ENCODE peak calls at places on chromosomes 4 and X, in four cellular contexts. One of them, this sample, is unnamed.

GRCh38 chr4:2044119-2044485 is 15.0 kb upstream of the NAT8L start:
- DNase-seq in fibroblast of mammary gland: no peak
- DNase-seq in mesothelial cell of epicardium: no peak
- DNase-seq in foreskin fibroblast: no peak
- DNase-seq in this sample: no peak

GRCh38 chr4:25954293-25954904 is 40.4 kb downstream of the SMIM20 start:
- DNase-seq in foreskin fibroblast: no peak
- DNase-seq in mesothelial cell of epicardium: no peak
- DNase-seq in fibroblast of mammary gland: no peak
- DNase-seq in this sample: no peak

GRCh38 chrX:140913802-140914501 is 88.4 kb upstream of the SPANXB1 start:
- DNase-seq in foreskin fibroblast: no peak
- DNase-seq in mesothelial cell of epicardium: no peak
- DNase-seq in fibroblast of mammary gland: no peak
- DNase-seq in this sample: no peak

GRCh38 chrX:67384403-67384802 is 159.4 kb upstream of the AR start:
- DNase-seq in foreskin fibroblast: no peak
- DNase-seq in mesothelial cell of epicardium: no peak
- DNase-seq in fibroblast of mammary gland: no peak
- DNase-seq in this sample: no peak

GRCh38 chrX:137166591-137166990 is 132.8 kb upstream of the GPR101 start:
- DNase-seq in mesothelial cell of epicardium: no peak
- DNase-seq in foreskin fibroblast: no peak
- DNase-seq in fibroblast of mammary gland: no peak
- DNase-seq in this sample: no peak

GRCh38 chrX:3191186-3191585 is 149.9 kb downstream of the ARSF start:
- DNase-seq in fibroblast of mammary gland: peak
- DNase-seq in mesothelial cell of epicardium: no peak
- DNase-seq in foreskin fibroblast: peak
- DNase-seq in this sample: no peak

GRCh38 chr4:94244087-94244828 is 36.6 kb downstream of the SMARCAD1 start:
- DNase-seq in foreskin fibroblast: no peak
- DNase-seq in mesothelial cell of epicardium: no peak
- DNase-seq in fibroblast of mammary gland: no peak
- DNase-seq in this sample: no peak

GRCh38 chr4:158819942-158820786 is 51.3 kb downstream of the FNIP2 start:
- DNase-seq in foreskin fibroblast: no peak
- DNase-seq in fibroblast of mammary gland: no peak
- DNase-seq in mesothelial cell of epicardium: no peak
- DNase-seq in this sample: no peak

GRCh38 chrX:136272325-136272724 is 21.1 kb upstream of the MAP7D3 start:
- DNase-seq in mesothelial cell of epicardium: no peak
- DNase-seq in fibroblast of mammary gland: no peak
- DNase-seq in foreskin fibroblast: peak
- DNase-seq in this sample: no peak

GRCh38 chr4:6109842-6110560 is 90.3 kb downstream of the JAKMIP1 start:
- DNase-seq in foreskin fibroblast: no peak
- DNase-seq in fibroblast of mammary gland: no peak
- DNase-seq in mesothelial cell of epicardium: no peak
- DNase-seq in this sample: no peak

GRCh38 chr4:99202536-99202935 is 16.5 kb downstream of the ADH6 start:
- DNase-seq in fibroblast of mammary gland: peak
- DNase-seq in mesothelial cell of epicardium: no peak
- DNase-seq in foreskin fibroblast: peak
- DNase-seq in this sample: no peak

GRCh38 chrX:150063138-150063518 is 124.8 kb upstream of the EOLA2 start:
- DNase-seq in foreskin fibroblast: no peak
- DNase-seq in fibroblast of mammary gland: no peak
- DNase-seq in mesothelial cell of epicardium: no peak
- DNase-seq in this sample: no peak

GRCh38 chr4:155751569-155751968 is 7.3 kb upstream of the GUCY1B1 start:
- DNase-seq in foreskin fibroblast: no peak
- DNase-seq in mesothelial cell of epicardium: no peak
- DNase-seq in fibroblast of mammary gland: no peak
- DNase-seq in this sample: no peak

GRCh38 chrX:43559643-43560042 is 96.5 kb upstream of the MAOA start:
- DNase-seq in foreskin fibroblast: peak
- DNase-seq in fibroblast of mammary gland: peak
- DNase-seq in mesothelial cell of epicardium: no peak
- DNase-seq in this sample: no peak

GRCh38 chr4:71677568-71677967 is 106.3 kb downstream of the GC start:
- DNase-seq in mesothelial cell of epicardium: no peak
- DNase-seq in foreskin fibroblast: no peak
- DNase-seq in fibroblast of mammary gland: no peak
- DNase-seq in this sample: no peak

GRCh38 chr4:54400802-54401201 is 171.7 kb downstream of the PDGFRA start:
- DNase-seq in fibroblast of mammary gland: peak
- DNase-seq in mesothelial cell of epicardium: no peak
- DNase-seq in foreskin fibroblast: peak
- DNase-seq in this sample: no peak

GRCh38 chr4:52545099-52546069 is 113.7 kb downstream of the USP46 start:
- DNase-seq in foreskin fibroblast: peak
- DNase-seq in fibroblast of mammary gland: peak
- DNase-seq in mesothelial cell of epicardium: peak
- DNase-seq in this sample: peak
- TF ChIP-seq CTCF in foreskin fibroblast: peak
- TF ChIP-seq CTCF in fibroblast of mammary gland: peak
- TF ChIP-seq CTCF in mesothelial cell of epicardium: peak
- TF ChIP-seq CTCF in this sample: peak

GRCh38 chrX:675896-676295 is 45.3 kb downstream of the SHOX start:
- DNase-seq in foreskin fibroblast: no peak
- DNase-seq in mesothelial cell of epicardium: no peak
- DNase-seq in fibroblast of mammary gland: no peak
- DNase-seq in this sample: no peak
- TF ChIP-seq CTCF in foreskin fibroblast: no peak
- TF ChIP-seq CTCF in mesothelial cell of epicardium: no peak
- TF ChIP-seq CTCF in fibroblast of mammary gland: no peak
- TF ChIP-seq CTCF in this sample: no peak

GRCh38 chrX:41960142-41960541 is 36.8 kb upstream of the CASK start:
- DNase-seq in mesothelial cell of epicardium: no peak
- DNase-seq in fibroblast of mammary gland: no peak
- DNase-seq in foreskin fibroblast: no peak
- DNase-seq in this sample: no peak
- TF ChIP-seq CTCF in mesothelial cell of epicardium: no peak
- TF ChIP-seq CTCF in fibroblast of mammary gland: no peak
- TF ChIP-seq CTCF in foreskin fibroblast: no peak
- TF ChIP-seq CTCF in this sample: no peak

DNA sequence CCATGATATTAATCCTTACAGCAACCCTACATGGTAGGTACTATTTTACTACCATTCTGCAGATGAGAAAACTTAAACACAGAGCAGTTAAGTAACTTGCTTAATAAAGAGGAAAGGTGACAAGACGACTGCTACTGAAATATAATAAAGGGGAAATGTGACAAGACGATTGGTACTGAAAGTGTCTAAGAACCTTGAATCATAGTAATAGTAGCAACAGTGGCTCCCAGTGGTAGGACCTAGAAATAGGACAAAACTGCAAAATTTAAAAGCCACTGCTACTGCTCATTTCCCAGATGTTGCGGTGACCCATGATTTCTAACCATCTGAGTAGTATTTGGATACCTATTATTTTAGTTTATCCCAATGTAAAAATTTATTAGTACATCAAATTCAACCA is 89.5 kb downstream of the TASL start:
- DNase-seq in mesothelial cell of epicardium: no peak
- DNase-seq in foreskin fibroblast: peak
- DNase-seq in fibroblast of mammary gland: peak
- DNase-seq in this sample: no peak
- TF ChIP-seq CTCF in mesothelial cell of epicardium: no peak
- TF ChIP-seq CTCF in foreskin fibroblast: no peak
- TF ChIP-seq CTCF in fibroblast of mammary gland: peak
- TF ChIP-seq CTCF in this sample: no peak

GRCh38 chr4:83558693-83559092 is 22.8 kb downstream of the GPAT3 start:
- DNase-seq in fibroblast of mammary gland: peak
- DNase-seq in foreskin fibroblast: peak
- DNase-seq in mesothelial cell of epicardium: no peak
- DNase-seq in this sample: no peak
- TF ChIP-seq CTCF in fibroblast of mammary gland: no peak
- TF ChIP-seq CTCF in foreskin fibroblast: no peak
- TF ChIP-seq CTCF in mesothelial cell of epicardium: no peak
- TF ChIP-seq CTCF in this sample: no peak

This sample was measured in breast epithelium.